ENCODE peak calls at places on chromosomes 2 and 18, in five cellular contexts. U is A549, K is transverse colon, D is tibial nerve, O is esophagus squamous epithelium. G is an unnamed sample.

GRCh38 chr2:33108483-33109443 is 162.0 kb downstream of the LTBP1 start:
- DNase-seq in U (peak; percentile 38), K (no peak), D (no peak), O (no peak), G (no peak)

GRCh38 chr18:49020621-49021021 is 69.9 kb upstream of the SMAD7 start:
- DNase-seq in U (no peak), K (peak; percentile 7), D (no peak), O (no peak), G (peak; percentile 49)

GRCh38 chr2:204468689-204469429 is 76.4 kb upstream of the PARD3B start:
- DNase-seq in U (no peak), K (no peak), D (no peak), O (no peak), G (no peak)

GRCh38 chr2:111068435-111069058 is 52.2 kb upstream of the BCL2L11 start:
- DNase-seq in U (no peak), K (peak; percentile 28), D (no peak), O (no peak), G (no peak)

GRCh38 chr2:178363252-178363651 is 87.7 kb downstream of the PRKRA start:
- DNase-seq in U (peak; percentile 43), K (no peak), D (no peak), O (no peak), G (no peak)

GRCh38 chr2:27263287-27264252 is 723 bp upstream of the SLC30A3 start:
- DNase-seq in U (no peak), K (no peak), D (no peak), O (no peak), G (no peak)

GRCh38 chr2:59389240-59389639 is 1148.1 kb upstream of the FANCL start:
- DNase-seq in U (peak; percentile 70), K (no peak), D (no peak), O (no peak), G (no peak)

GRCh38 chr2:171523969-171524401 is 1.7 kb downstream of the CYBRD1 start:
- DNase-seq in U (peak; percentile 39), K (no peak), D (no peak), O (no peak), G (no peak)

GRCh38 chr2:20223345-20224190 is 1.4 kb downstream of the SDC1 start:
- DNase-seq in U (peak; percentile 77), K (no peak), D (no peak), O (no peak), G (no peak)
- TF ChIP-seq POLR2A in U (peak; percentile 72), K (peak; percentile 10), D (no peak), O (no peak), G (peak; percentile 13)

GRCh38 chr2:130370490-130370889 is 14.6 kb downstream of the PTPN18 start:
- DNase-seq in U (no peak), K (peak; percentile 30), D (no peak), O (no peak), G (peak; percentile 87)
- TF ChIP-seq POLR2A in U (no peak), K (no peak), D (no peak), O (no peak), G (no peak)

GRCh38 chr2:73111300-73112025 is 1.3 kb downstream of the RAB11FIP5 start:
- DNase-seq in U (peak; percentile 61), K (peak; percentile 55), D (no peak), O (no peak), G (peak; percentile 60)
- TF ChIP-seq POLR2A in U (no peak), K (peak; percentile 33), D (no peak), O (no peak), G (no peak)

GRCh38 chr18:23133860-23134779 is 1.2 kb upstream of the CABLES1 start:
- DNase-seq in U (peak; percentile 76), K (peak; percentile 69), D (no peak), O (no peak), G (peak; percentile 63)
- TF ChIP-seq POLR2A in U (no peak), K (no peak), D (no peak), O (no peak), G (no peak)

GRCh38 chr2:64456298-64456697 is 2.3 kb downstream of the LGALSL start:
- DNase-seq in U (no peak), K (no peak), D (no peak), O (no peak), G (no peak)

GRCh38 chr2:64454316-64455030 is 511 bp downstream of the LGALSL start:
- DNase-seq in U (peak; percentile 55), K (peak; percentile 66), D (no peak), O (no peak), G (peak; percentile 67)

GRCh38 chr2:64455545-64455944 is 1.6 kb downstream of the LGALSL start:
- DNase-seq in U (peak; percentile 24), K (no peak), D (no peak), O (no peak), G (no peak)

GRCh38 chr2:64455031-64455332 is 1.0 kb downstream of the LGALSL start:
- DNase-seq in U (no peak), K (no peak), D (no peak), O (no peak), G (no peak)

DNA sequence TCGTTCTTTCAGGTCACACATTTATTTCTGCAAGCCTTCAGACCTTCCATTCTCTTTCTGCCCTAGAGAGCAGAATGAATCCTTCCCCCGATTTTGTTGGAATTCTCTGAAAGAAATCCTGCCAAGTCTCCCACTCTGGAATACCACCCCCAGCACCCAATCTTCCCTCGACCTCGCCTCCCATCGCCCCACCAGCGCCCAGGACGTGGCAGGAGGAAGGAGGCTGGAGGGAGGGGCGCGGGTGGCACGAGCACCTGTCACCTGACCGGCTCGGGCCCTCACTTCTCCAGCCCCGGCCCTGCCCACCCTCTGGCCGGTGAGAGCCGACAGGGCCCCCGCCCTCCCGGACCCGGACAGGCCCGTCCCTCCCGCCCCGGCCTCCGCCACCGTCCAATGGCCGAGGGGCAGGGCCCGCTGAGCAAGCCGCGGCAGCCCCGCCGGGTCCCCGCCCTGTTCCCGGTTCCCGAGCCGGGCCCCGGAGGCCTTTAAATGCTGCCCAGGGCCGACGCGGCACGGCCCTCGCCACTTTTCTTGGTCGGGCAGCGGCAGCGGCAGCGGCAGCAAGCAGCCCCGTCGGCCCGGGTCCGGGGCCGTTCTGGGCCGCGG is at the start of gene LGALSL:
- DNase-seq in U (peak; percentile 78), K (peak; percentile 93), D (peak; percentile 65), O (no peak), G (peak; percentile 93)
- TF ChIP-seq POLR2A in U (no peak), K (peak; percentile 85), D (no peak), O (peak; percentile 64), G (peak; percentile 87)

GRCh38 chr18:9916067-9916684 is 2.4 kb downstream of the VAPA start:
- DNase-seq in U (no peak), K (no peak), D (no peak), O (no peak), G (no peak)
- TF ChIP-seq POLR2A in U (no peak), K (no peak), D (no peak), O (no peak), G (no peak)

G was measured in Peyer's patch.